ENCODE peak calls at places on chromosomes 1 and 21, in eight cellular contexts. One of them, this sample, is unnamed.
A peak's percentile ranks its signal among the peaks of the same experiment; 100 is the strongest.

GRCh38 chr1:203025721-203026665 is at the start of gene PPFIA4:
- DNase-seq in DND-41: no peak
- DNase-seq in lower leg skin: peak; percentile 72
- DNase-seq in AG09309: peak; percentile 33
- DNase-seq in spleen: peak; percentile 95
- DNase-seq in adipocyte: peak; percentile 94
- DNase-seq in aorta: peak; percentile 95
- DNase-seq in mucosa of descending colon: peak; percentile 88
- DNase-seq in this sample: peak; percentile 87

GRCh38 chr1:36859926-36860325 is 174.4 kb downstream of the GRIK3 start:
- DNase-seq in spleen: no peak
- DNase-seq in adipocyte: no peak
- DNase-seq in aorta: no peak
- DNase-seq in mucosa of descending colon: no peak
- DNase-seq in lower leg skin: no peak
- DNase-seq in DND-41: no peak
- DNase-seq in AG09309: no peak
- DNase-seq in this sample: no peak

GRCh38 chr1:81801032-81801833 is 499 bp downstream of the ADGRL2 start:
- DNase-seq in aorta: peak; percentile 91
- DNase-seq in mucosa of descending colon: peak; percentile 60
- DNase-seq in DND-41: no peak
- DNase-seq in lower leg skin: peak; percentile 68
- DNase-seq in spleen: peak; percentile 80
- DNase-seq in adipocyte: peak; percentile 93
- DNase-seq in AG09309: peak; percentile 80
- DNase-seq in this sample: no peak

GRCh38 chr1:33130297-33130696 is 49.3 kb downstream of the AZIN2 start:
- DNase-seq in AG09309: no peak
- DNase-seq in mucosa of descending colon: no peak
- DNase-seq in aorta: no peak
- DNase-seq in lower leg skin: no peak
- DNase-seq in spleen: no peak
- DNase-seq in adipocyte: no peak
- DNase-seq in DND-41: no peak
- DNase-seq in this sample: no peak

GRCh38 chr1:91761303-91761721 is 124.6 kb downstream of the TGFBR3 start:
- DNase-seq in spleen: no peak
- DNase-seq in aorta: no peak
- DNase-seq in DND-41: no peak
- DNase-seq in AG09309: no peak
- DNase-seq in adipocyte: no peak
- DNase-seq in lower leg skin: no peak
- DNase-seq in mucosa of descending colon: no peak
- DNase-seq in this sample: no peak

GRCh38 chr1:172177849-172178248 is 242.6 kb upstream of the C1orf105 start:
- DNase-seq in DND-41: no peak
- DNase-seq in adipocyte: no peak
- DNase-seq in spleen: no peak
- DNase-seq in lower leg skin: no peak
- DNase-seq in mucosa of descending colon: no peak
- DNase-seq in AG09309: no peak
- DNase-seq in aorta: no peak
- DNase-seq in this sample: no peak

GRCh38 chr21:45557611-45558043 is 15.4 kb upstream of the SLC19A1 start:
- DNase-seq in AG09309: no peak
- DNase-seq in mucosa of descending colon: no peak
- DNase-seq in aorta: no peak
- DNase-seq in adipocyte: no peak
- DNase-seq in DND-41: no peak
- DNase-seq in spleen: peak; percentile 74
- DNase-seq in lower leg skin: no peak
- DNase-seq in this sample: no peak

GRCh38 chr21:39088831-39089380 is 94.3 kb downstream of the PSMG1 start:
- DNase-seq in lower leg skin: no peak
- DNase-seq in DND-41: no peak
- DNase-seq in aorta: peak; percentile 86
- DNase-seq in AG09309: no peak
- DNase-seq in mucosa of descending colon: no peak
- DNase-seq in spleen: peak; percentile 79
- DNase-seq in adipocyte: peak; percentile 70
- DNase-seq in this sample: no peak

GRCh38 chr1:215056584-215056983 is 26.0 kb upstream of the KCNK2 start:
- DNase-seq in AG09309: no peak
- DNase-seq in spleen: no peak
- DNase-seq in mucosa of descending colon: no peak
- DNase-seq in adipocyte: no peak
- DNase-seq in aorta: no peak
- DNase-seq in DND-41: no peak
- DNase-seq in lower leg skin: no peak
- DNase-seq in this sample: no peak

DNA sequence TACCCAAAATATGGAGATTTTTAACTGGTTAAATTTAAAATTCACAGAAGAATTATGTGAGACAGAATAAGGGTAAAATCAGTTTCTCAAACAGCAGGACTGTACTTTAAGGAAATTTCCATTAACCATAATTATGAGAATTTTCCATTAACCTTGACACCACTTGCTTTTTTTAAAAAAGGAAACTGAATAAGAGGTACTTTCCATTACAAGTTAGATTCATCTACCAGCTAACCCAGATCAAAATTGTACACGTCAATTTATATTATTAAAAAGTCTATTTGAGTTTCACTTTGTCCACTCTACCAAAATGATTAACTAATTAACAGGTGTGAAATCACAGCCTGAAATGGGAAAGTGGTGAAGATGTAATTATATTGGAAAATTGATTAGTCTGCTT is 414.5 kb downstream of the DPYD start:
- DNase-seq in AG09309: no peak
- DNase-seq in adipocyte: no peak
- DNase-seq in lower leg skin: no peak
- DNase-seq in mucosa of descending colon: no peak
- DNase-seq in DND-41: no peak
- DNase-seq in spleen: no peak
- DNase-seq in aorta: no peak
- DNase-seq in this sample: no peak
- H3K4me3 ChIP-seq in AG09309: no peak overlapping the region
- H3K4me3 ChIP-seq in adipocyte: no peak overlapping the region
- H3K4me3 ChIP-seq in lower leg skin: no peak overlapping the region
- H3K4me3 ChIP-seq in mucosa of descending colon: no peak overlapping the region
- H3K4me3 ChIP-seq in DND-41: no peak overlapping the region
- H3K4me3 ChIP-seq in spleen: no peak overlapping the region
- H3K4me3 ChIP-seq in aorta: no peak overlapping the region
- H3K4me3 ChIP-seq in this sample: no peak overlapping the region

DNA sequence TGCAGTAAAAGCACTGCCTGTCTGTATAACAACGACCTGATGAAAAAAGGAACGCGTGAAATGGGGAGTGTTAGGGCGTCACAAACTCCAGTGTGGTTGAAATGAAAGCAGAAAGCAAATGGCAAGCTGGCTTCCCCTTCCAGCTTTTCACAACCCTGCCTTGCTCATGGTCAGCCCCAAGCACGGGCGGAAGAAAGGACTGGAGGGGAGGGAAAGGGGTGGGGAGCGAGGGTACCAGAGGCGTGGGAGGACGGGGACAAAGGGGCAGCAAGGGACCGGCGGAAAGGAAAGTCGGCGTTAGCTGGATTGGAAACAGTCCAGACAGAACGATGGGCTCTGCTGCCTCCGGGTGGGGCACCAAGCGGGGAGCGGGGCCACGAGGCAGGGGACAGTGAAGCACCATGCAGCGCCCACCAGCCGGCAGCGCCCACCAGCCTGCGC is 9.6 kb downstream of the VPS26C start:
- DNase-seq in DND-41: peak; percentile 45
- DNase-seq in aorta: no peak
- DNase-seq in AG09309: no peak
- DNase-seq in mucosa of descending colon: peak; percentile 60
- DNase-seq in lower leg skin: no peak
- DNase-seq in spleen: peak; percentile 84
- DNase-seq in adipocyte: peak; percentile 48
- DNase-seq in this sample: peak; percentile 42
- H3K4me3 ChIP-seq in DND-41: peak overlapping the region; percentile 67
- H3K4me3 ChIP-seq in aorta: peak overlapping the region; percentile 2
- H3K4me3 ChIP-seq in AG09309: peak overlapping the region; percentile 75
- H3K4me3 ChIP-seq in mucosa of descending colon: no peak overlapping the region
- H3K4me3 ChIP-seq in lower leg skin: peak overlapping the region; percentile 20
- H3K4me3 ChIP-seq in spleen: peak overlapping the region; percentile 50
- H3K4me3 ChIP-seq in adipocyte: peak overlapping the region; percentile 81
- H3K4me3 ChIP-seq in this sample: peak overlapping the region; percentile 87

GRCh38 chr1:6424000-6424565 is 493 bp upstream of the ESPN start:
- DNase-seq in AG09309: no peak
- DNase-seq in mucosa of descending colon: peak; percentile 48
- DNase-seq in spleen: no peak
- DNase-seq in lower leg skin: no peak
- DNase-seq in DND-41: no peak
- DNase-seq in adipocyte: no peak
- DNase-seq in aorta: no peak
- DNase-seq in this sample: no peak
- H3K4me3 ChIP-seq in AG09309: no peak overlapping the region
- H3K4me3 ChIP-seq in mucosa of descending colon: no peak overlapping the region
- H3K4me3 ChIP-seq in spleen: peak overlapping the region; percentile 0
- H3K4me3 ChIP-seq in lower leg skin: no peak overlapping the region
- H3K4me3 ChIP-seq in DND-41: no peak overlapping the region
- H3K4me3 ChIP-seq in adipocyte: no peak overlapping the region
- H3K4me3 ChIP-seq in aorta: no peak overlapping the region
- H3K4me3 ChIP-seq in this sample: peak overlapping the region; percentile 46

DNA sequence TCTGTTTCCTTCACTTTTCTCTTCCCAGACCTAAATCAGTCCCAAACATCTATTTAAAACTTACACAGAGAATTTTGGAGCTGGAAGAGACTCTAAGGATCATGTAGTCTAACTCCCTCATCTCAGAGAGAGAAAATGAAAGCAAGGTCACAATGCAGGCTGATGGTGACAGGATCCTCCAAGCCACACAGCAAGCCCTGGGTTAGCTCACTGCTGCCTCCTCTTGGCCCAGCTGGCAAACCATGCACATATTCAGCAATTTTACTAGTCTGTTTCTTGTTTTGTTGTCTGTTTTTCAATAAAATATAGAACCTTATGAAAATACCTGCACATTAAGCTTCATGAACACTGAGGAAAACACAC is 27.7 kb upstream of the LY9 start:
- DNase-seq in AG09309: no peak
- DNase-seq in adipocyte: no peak
- DNase-seq in DND-41: peak; percentile 86
- DNase-seq in mucosa of descending colon: peak; percentile 68
- DNase-seq in lower leg skin: no peak
- DNase-seq in aorta: no peak
- DNase-seq in spleen: peak; percentile 91
- DNase-seq in this sample: peak; percentile 89
- H3K4me3 ChIP-seq in AG09309: no peak overlapping the region
- H3K4me3 ChIP-seq in adipocyte: no peak overlapping the region
- H3K4me3 ChIP-seq in DND-41: peak overlapping the region; percentile 26
- H3K4me3 ChIP-seq in mucosa of descending colon: no peak overlapping the region
- H3K4me3 ChIP-seq in lower leg skin: no peak overlapping the region
- H3K4me3 ChIP-seq in aorta: no peak overlapping the region
- H3K4me3 ChIP-seq in spleen: no peak overlapping the region
- H3K4me3 ChIP-seq in this sample: peak overlapping the region; percentile 31

GRCh38 chr1:178487070-178487615 is 9.6 kb downstream of the CLEC20A start:
- DNase-seq in spleen: no peak
- DNase-seq in AG09309: no peak
- DNase-seq in lower leg skin: no peak
- DNase-seq in adipocyte: no peak
- DNase-seq in DND-41: no peak
- DNase-seq in mucosa of descending colon: no peak
- DNase-seq in aorta: no peak
- DNase-seq in this sample: no peak
- H3K4me3 ChIP-seq in spleen: peak overlapping the region; percentile 13
- H3K4me3 ChIP-seq in AG09309: no peak overlapping the region
- H3K4me3 ChIP-seq in lower leg skin: no peak overlapping the region
- H3K4me3 ChIP-seq in adipocyte: peak overlapping the region; percentile 67
- H3K4me3 ChIP-seq in DND-41: no peak overlapping the region
- H3K4me3 ChIP-seq in mucosa of descending colon: no peak overlapping the region
- H3K4me3 ChIP-seq in aorta: no peak overlapping the region
- H3K4me3 ChIP-seq in this sample: no peak overlapping the region

GRCh38 chr1:159205225-159205624 is 550 bp downstream of the ACKR1 start:
- DNase-seq in adipocyte: no peak
- DNase-seq in aorta: no peak
- DNase-seq in mucosa of descending colon: no peak
- DNase-seq in spleen: no peak
- DNase-seq in lower leg skin: no peak
- DNase-seq in DND-41: no peak
- DNase-seq in AG09309: no peak
- DNase-seq in this sample: no peak
- H3K4me3 ChIP-seq in adipocyte: no peak overlapping the region
- H3K4me3 ChIP-seq in aorta: no peak overlapping the region
- H3K4me3 ChIP-seq in mucosa of descending colon: no peak overlapping the region
- H3K4me3 ChIP-seq in spleen: peak overlapping the region; percentile 47
- H3K4me3 ChIP-seq in lower leg skin: no peak overlapping the region
- H3K4me3 ChIP-seq in DND-41: no peak overlapping the region
- H3K4me3 ChIP-seq in AG09309: no peak overlapping the region
- H3K4me3 ChIP-seq in this sample: no peak overlapping the region

This sample was measured in CD8-positive, alpha-beta T cell.